ENCODE peak calls at places on chromosomes 1 and 21, in six cellular contexts. One of them, this sample, is unnamed.

GRCh38 chr1:92736395-92736794 is 48.5 kb downstream of the EVI5 start:
- DNase-seq in heart left ventricle: no peak
- DNase-seq in ovary: no peak
- DNase-seq in right lobe of liver: no peak
- DNase-seq in NB4: peak
- DNase-seq in breast epithelium: no peak
- DNase-seq in this sample: no peak

GRCh38 chr1:172638249-172638648 is 20.7 kb upstream of the FASLG start:
- DNase-seq in breast epithelium: no peak
- DNase-seq in ovary: no peak
- DNase-seq in heart left ventricle: no peak
- DNase-seq in right lobe of liver: no peak
- DNase-seq in NB4: no peak
- DNase-seq in this sample: no peak

GRCh38 chr1:70041317-70042045 is 163.9 kb downstream of the LRRC40 start:
- DNase-seq in breast epithelium: no peak
- DNase-seq in ovary: no peak
- DNase-seq in heart left ventricle: no peak
- DNase-seq in right lobe of liver: no peak
- DNase-seq in NB4: peak
- DNase-seq in this sample: no peak

GRCh38 chr21:17783816-17784598 is 35.1 kb downstream of the C21orf91 start:
- DNase-seq in right lobe of liver: no peak
- DNase-seq in ovary: no peak
- DNase-seq in heart left ventricle: no peak
- DNase-seq in breast epithelium: no peak
- DNase-seq in NB4: peak
- DNase-seq in this sample: no peak

GRCh38 chr1:115879977-115880376 is 39.1 kb upstream of the NHLH2 start:
- DNase-seq in ovary: no peak
- DNase-seq in NB4: peak
- DNase-seq in breast epithelium: no peak
- DNase-seq in heart left ventricle: no peak
- DNase-seq in right lobe of liver: no peak
- DNase-seq in this sample: no peak

GRCh38 chr1:2276803-2277580 is 48.9 kb downstream of the SKI start:
- DNase-seq in breast epithelium: no peak
- DNase-seq in right lobe of liver: no peak
- DNase-seq in heart left ventricle: peak
- DNase-seq in NB4: no peak
- DNase-seq in ovary: no peak
- DNase-seq in this sample: no peak

GRCh38 chr21:44461438-44462089 is 6.3 kb downstream of the LRRC3 start:
- DNase-seq in breast epithelium: no peak
- DNase-seq in NB4: no peak
- DNase-seq in right lobe of liver: peak
- DNase-seq in heart left ventricle: no peak
- DNase-seq in ovary: peak
- DNase-seq in this sample: no peak

GRCh38 chr21:35145626-35146236 is 96.6 kb upstream of the RUNX1 start:
- DNase-seq in breast epithelium: no peak
- DNase-seq in right lobe of liver: no peak
- DNase-seq in heart left ventricle: peak
- DNase-seq in ovary: no peak
- DNase-seq in NB4: no peak
- DNase-seq in this sample: no peak

GRCh38 chr1:15835205-15835740 is 12.2 kb upstream of the SPEN start:
- DNase-seq in NB4: no peak
- DNase-seq in right lobe of liver: no peak
- DNase-seq in ovary: no peak
- DNase-seq in heart left ventricle: no peak
- DNase-seq in breast epithelium: peak
- DNase-seq in this sample: no peak

GRCh38 chr1:160795951-160796383 is at the start of gene LY9:
- DNase-seq in right lobe of liver: no peak
- DNase-seq in heart left ventricle: no peak
- DNase-seq in ovary: no peak
- DNase-seq in breast epithelium: no peak
- DNase-seq in NB4: no peak
- DNase-seq in this sample: no peak

GRCh38 chr1:26218906-26219494 is 15.0 kb upstream of the CEP85 start:
- DNase-seq in breast epithelium: no peak
- DNase-seq in NB4: no peak
- DNase-seq in ovary: no peak
- DNase-seq in right lobe of liver: no peak
- DNase-seq in heart left ventricle: peak
- DNase-seq in this sample: no peak

GRCh38 chr21:27649746-27650145 is 682.9 kb upstream of the ADAMTS5 start:
- DNase-seq in ovary: no peak
- DNase-seq in NB4: no peak
- DNase-seq in breast epithelium: no peak
- DNase-seq in heart left ventricle: no peak
- DNase-seq in right lobe of liver: no peak
- DNase-seq in this sample: no peak

DNA sequence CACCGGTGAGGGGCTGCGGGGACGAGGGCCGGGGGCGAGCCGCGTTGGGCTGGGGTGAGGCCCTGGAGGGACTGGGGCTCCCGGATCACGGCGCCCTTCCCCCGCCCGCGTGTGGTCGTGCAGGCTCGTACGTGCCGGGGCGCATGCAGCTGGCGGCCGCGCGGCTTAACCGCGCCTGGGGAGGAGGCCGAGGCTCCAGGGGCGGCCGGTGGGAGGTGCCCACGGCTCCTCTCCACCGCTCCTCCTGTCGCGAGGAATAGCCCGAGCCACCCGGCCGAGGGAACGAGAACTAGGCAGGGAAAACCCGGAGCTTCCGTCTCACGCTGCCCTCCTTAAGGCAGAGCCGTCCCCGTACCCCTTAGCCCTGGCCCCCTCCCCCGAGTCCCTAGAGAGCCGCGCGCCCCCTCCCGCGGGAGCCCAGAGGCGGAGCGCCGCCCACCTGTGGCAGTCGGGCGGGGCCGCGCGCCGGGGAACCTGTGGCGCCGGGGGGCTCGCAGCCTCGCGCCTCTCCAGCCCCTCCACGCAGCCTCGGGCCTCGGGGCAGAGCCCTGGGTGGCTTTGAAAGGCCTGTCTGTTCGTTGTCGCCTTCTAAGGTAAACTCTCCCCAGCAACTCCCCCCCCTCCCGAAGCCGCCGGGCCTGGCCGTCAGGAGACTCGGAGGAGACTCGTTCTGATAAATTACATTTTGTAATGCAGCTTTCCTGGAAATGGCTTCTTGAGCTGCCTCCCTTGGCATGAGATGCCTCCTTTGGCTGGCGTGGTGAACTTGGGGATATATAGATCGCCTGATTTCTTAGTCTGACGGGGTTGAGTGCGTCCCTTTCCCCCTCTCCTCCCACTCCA is 766 bp downstream of the AK4 start:
- DNase-seq in ovary: peak
- DNase-seq in NB4: peak
- DNase-seq in breast epithelium: no peak
- DNase-seq in heart left ventricle: peak
- DNase-seq in right lobe of liver: peak
- DNase-seq in this sample: peak
- TF ChIP-seq POLR2A in ovary: no peak
- TF ChIP-seq POLR2A in NB4: peak
- TF ChIP-seq POLR2A in breast epithelium: no peak
- TF ChIP-seq POLR2A in heart left ventricle: no peak
- TF ChIP-seq POLR2A in right lobe of liver: no peak
- TF ChIP-seq POLR2A in this sample: peak

GRCh38 chr1:151606384-151606783 is 5.5 kb upstream of the SNX27 start:
- DNase-seq in breast epithelium: no peak
- DNase-seq in NB4: peak
- DNase-seq in ovary: no peak
- DNase-seq in heart left ventricle: no peak
- DNase-seq in right lobe of liver: no peak
- DNase-seq in this sample: no peak
- TF ChIP-seq POLR2A in breast epithelium: no peak
- TF ChIP-seq POLR2A in NB4: no peak
- TF ChIP-seq POLR2A in ovary: no peak
- TF ChIP-seq POLR2A in heart left ventricle: no peak
- TF ChIP-seq POLR2A in right lobe of liver: no peak
- TF ChIP-seq POLR2A in this sample: no peak

DNA sequence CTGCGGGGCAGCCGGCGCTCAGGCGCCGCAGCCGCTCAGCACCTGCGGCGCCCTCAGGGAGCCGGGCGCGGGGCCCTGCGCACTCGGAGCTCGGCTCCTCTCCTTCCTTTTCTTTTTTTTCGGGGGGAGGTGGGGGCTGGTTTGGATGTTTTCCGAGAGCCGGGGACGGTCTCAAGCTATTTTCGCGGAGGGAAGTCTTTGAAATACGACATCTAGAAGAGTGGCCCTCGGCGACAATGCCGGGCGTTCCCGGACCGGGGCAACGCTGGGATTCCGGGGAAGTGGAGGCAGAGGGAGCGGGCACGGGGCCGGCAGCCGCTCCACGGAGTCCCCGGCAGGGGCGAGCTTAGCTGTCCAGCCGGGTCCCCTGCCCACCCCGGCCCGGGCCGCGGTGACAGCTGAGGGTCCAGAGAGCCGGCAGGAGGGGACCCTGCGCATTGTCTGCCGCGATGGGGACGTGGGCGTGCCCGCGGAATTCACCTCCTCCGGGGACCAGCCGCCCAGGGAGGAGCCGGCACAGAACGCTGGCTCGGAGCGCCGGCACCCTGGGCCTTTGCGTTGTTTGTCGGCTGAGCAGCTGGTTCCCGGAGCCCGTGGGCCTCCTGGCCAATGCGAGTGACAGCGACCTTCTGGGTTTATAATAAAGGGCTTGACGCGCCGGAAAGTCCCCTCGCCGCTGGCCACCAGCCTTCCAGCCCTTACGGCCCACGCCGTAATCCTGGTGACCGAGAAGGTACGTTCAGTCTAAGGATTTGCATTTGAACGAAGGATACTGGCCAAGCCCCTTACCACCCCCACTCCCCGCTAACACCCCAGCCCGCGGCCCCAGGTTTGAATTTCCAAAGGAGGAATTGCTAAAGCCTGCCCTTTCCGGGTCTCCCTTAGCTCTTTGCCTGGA is 582 bp downstream of the SLC37A1 start:
- DNase-seq in heart left ventricle: peak
- DNase-seq in ovary: peak
- DNase-seq in NB4: peak
- DNase-seq in breast epithelium: no peak
- DNase-seq in right lobe of liver: peak
- DNase-seq in this sample: peak
- TF ChIP-seq POLR2A in heart left ventricle: no peak
- TF ChIP-seq POLR2A in ovary: no peak
- TF ChIP-seq POLR2A in NB4: no peak
- TF ChIP-seq POLR2A in breast epithelium: no peak
- TF ChIP-seq POLR2A in right lobe of liver: peak
- TF ChIP-seq POLR2A in this sample: peak

GRCh38 chr1:39525366-39526165 is 34.1 kb downstream of the BMP8A start:
- DNase-seq in right lobe of liver: no peak
- DNase-seq in ovary: no peak
- DNase-seq in breast epithelium: no peak
- DNase-seq in NB4: peak
- DNase-seq in heart left ventricle: no peak
- DNase-seq in this sample: peak
- TF ChIP-seq POLR2A in right lobe of liver: no peak
- TF ChIP-seq POLR2A in ovary: no peak
- TF ChIP-seq POLR2A in breast epithelium: no peak
- TF ChIP-seq POLR2A in NB4: no peak
- TF ChIP-seq POLR2A in heart left ventricle: no peak
- TF ChIP-seq POLR2A in this sample: no peak

DNA sequence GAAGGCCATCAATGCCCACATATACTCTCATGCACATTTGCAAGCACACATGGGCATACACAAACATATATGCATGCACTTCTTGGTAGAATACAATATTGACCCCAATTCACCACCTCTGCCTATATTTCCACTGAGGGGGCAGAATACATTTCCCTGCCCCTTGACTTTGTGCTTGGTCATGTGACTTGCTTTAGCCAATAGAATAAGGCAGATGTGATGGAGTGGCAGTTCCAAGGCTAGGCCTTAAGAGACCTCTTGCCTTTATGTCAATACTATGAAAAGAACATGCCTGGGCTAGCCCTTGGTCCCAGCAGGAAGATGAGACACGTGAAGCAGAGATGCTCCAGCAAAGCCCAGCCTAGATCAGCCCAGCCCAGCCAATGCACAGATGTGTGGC is 66.0 kb upstream of the GRIK3 start:
- DNase-seq in heart left ventricle: no peak
- DNase-seq in right lobe of liver: no peak
- DNase-seq in ovary: no peak
- DNase-seq in NB4: no peak
- DNase-seq in breast epithelium: no peak
- DNase-seq in this sample: no peak
- TF ChIP-seq POLR2A in heart left ventricle: no peak
- TF ChIP-seq POLR2A in right lobe of liver: no peak
- TF ChIP-seq POLR2A in ovary: no peak
- TF ChIP-seq POLR2A in NB4: no peak
- TF ChIP-seq POLR2A in breast epithelium: no peak
- TF ChIP-seq POLR2A in this sample: no peak

GRCh38 chr21:42850463-42850862 is 28.9 kb downstream of the WDR4 start:
- DNase-seq in NB4: no peak
- DNase-seq in ovary: no peak
- DNase-seq in right lobe of liver: no peak
- DNase-seq in heart left ventricle: no peak
- DNase-seq in breast epithelium: no peak
- DNase-seq in this sample: no peak

GRCh38 chr21:42851812-42852665 is 27.3 kb downstream of the WDR4 start:
- DNase-seq in NB4: no peak
- DNase-seq in right lobe of liver: no peak
- DNase-seq in heart left ventricle: no peak
- DNase-seq in breast epithelium: no peak
- DNase-seq in ovary: no peak
- DNase-seq in this sample: no peak

GRCh38 chr21:42848932-42849758 is 30.2 kb downstream of the WDR4 start:
- DNase-seq in right lobe of liver: no peak
- DNase-seq in heart left ventricle: no peak
- DNase-seq in ovary: no peak
- DNase-seq in breast epithelium: no peak
- DNase-seq in NB4: no peak
- DNase-seq in this sample: no peak

GRCh38 chr21:42849759-42850412 is 29.5 kb downstream of the WDR4 start:
- DNase-seq in heart left ventricle: no peak
- DNase-seq in NB4: no peak
- DNase-seq in breast epithelium: no peak
- DNase-seq in ovary: no peak
- DNase-seq in right lobe of liver: no peak
- DNase-seq in this sample: no peak

GRCh38 chr21:42850866-42851391 is 28.4 kb downstream of the WDR4 start:
- DNase-seq in NB4: peak
- DNase-seq in right lobe of liver: no peak
- DNase-seq in breast epithelium: no peak
- DNase-seq in ovary: no peak
- DNase-seq in heart left ventricle: no peak
- DNase-seq in this sample: peak
- TF ChIP-seq POLR2A in NB4: no peak
- TF ChIP-seq POLR2A in right lobe of liver: no peak
- TF ChIP-seq POLR2A in breast epithelium: no peak
- TF ChIP-seq POLR2A in ovary: no peak
- TF ChIP-seq POLR2A in heart left ventricle: no peak
- TF ChIP-seq POLR2A in this sample: no peak

GRCh38 chr1:234868296-234869147 is 258.5 kb upstream of the IRF2BP2 start:
- DNase-seq in NB4: no peak
- DNase-seq in heart left ventricle: no peak
- DNase-seq in ovary: no peak
- DNase-seq in breast epithelium: no peak
- DNase-seq in right lobe of liver: no peak
- DNase-seq in this sample: no peak
- TF ChIP-seq POLR2A in NB4: no peak
- TF ChIP-seq POLR2A in heart left ventricle: no peak
- TF ChIP-seq POLR2A in ovary: no peak
- TF ChIP-seq POLR2A in breast epithelium: no peak
- TF ChIP-seq POLR2A in right lobe of liver: no peak
- TF ChIP-seq POLR2A in this sample: no peak

GRCh38 chr1:40820911-40821693 is 37.5 kb downstream of the KCNQ4 start:
- DNase-seq in ovary: no peak
- DNase-seq in right lobe of liver: no peak
- DNase-seq in NB4: no peak
- DNase-seq in breast epithelium: no peak
- DNase-seq in heart left ventricle: no peak
- DNase-seq in this sample: no peak
- TF ChIP-seq POLR2A in ovary: no peak
- TF ChIP-seq POLR2A in right lobe of liver: no peak
- TF ChIP-seq POLR2A in NB4: no peak
- TF ChIP-seq POLR2A in breast epithelium: no peak
- TF ChIP-seq POLR2A in heart left ventricle: no peak
- TF ChIP-seq POLR2A in this sample: no peak